ENCODE peak calls at places on chromosome 1, in ten cellular contexts. One of them, this sample, is unnamed.

GRCh38 chr1:32536764-32537163 is 2.5 kb upstream of the ZBTB8A start:
- DNase-seq in fibroblast of lung: no peak
- DNase-seq in endodermal cell: no peak
- DNase-seq in RWPE1: no peak
- DNase-seq in cardiac muscle cell: no peak
- DNase-seq in kidney: no peak
- DNase-seq in Calu3: no peak
- DNase-seq in brain microvascular endothelial cell: no peak
- DNase-seq in CD4-positive, alpha-beta T cell: no peak
- DNase-seq in GM13977: no peak
- DNase-seq in this sample: no peak

GRCh38 chr1:27161594-27161993 is 6.7 kb upstream of the SLC9A1 start:
- DNase-seq in fibroblast of lung: no peak
- DNase-seq in endodermal cell: no peak
- DNase-seq in RWPE1: no peak
- DNase-seq in cardiac muscle cell: no peak
- DNase-seq in kidney: no peak
- DNase-seq in Calu3: no peak
- DNase-seq in brain microvascular endothelial cell: no peak
- DNase-seq in CD4-positive, alpha-beta T cell: no peak
- DNase-seq in GM13977: peak
- DNase-seq in this sample: no peak

GRCh38 chr1:78113156-78113916 is 67.6 kb downstream of the GIPC2 start:
- DNase-seq in fibroblast of lung: no peak
- DNase-seq in endodermal cell: no peak
- DNase-seq in RWPE1: no peak
- DNase-seq in cardiac muscle cell: no peak
- DNase-seq in kidney: no peak
- DNase-seq in Calu3: no peak
- DNase-seq in brain microvascular endothelial cell: no peak
- DNase-seq in CD4-positive, alpha-beta T cell: no peak
- DNase-seq in GM13977: no peak
- DNase-seq in this sample: no peak

GRCh38 chr1:23897083-23897482 is 16.1 kb downstream of the CNR2 start:
- DNase-seq in fibroblast of lung: no peak
- DNase-seq in endodermal cell: no peak
- DNase-seq in RWPE1: no peak
- DNase-seq in cardiac muscle cell: no peak
- DNase-seq in kidney: no peak
- DNase-seq in Calu3: no peak
- DNase-seq in brain microvascular endothelial cell: no peak
- DNase-seq in CD4-positive, alpha-beta T cell: no peak
- DNase-seq in GM13977: peak
- DNase-seq in this sample: no peak

GRCh38 chr1:221429262-221429661 is 312.6 kb downstream of the DUSP10 start:
- DNase-seq in fibroblast of lung: peak
- DNase-seq in endodermal cell: no peak
- DNase-seq in RWPE1: peak
- DNase-seq in cardiac muscle cell: no peak
- DNase-seq in kidney: no peak
- DNase-seq in Calu3: no peak
- DNase-seq in brain microvascular endothelial cell: no peak
- DNase-seq in CD4-positive, alpha-beta T cell: no peak
- DNase-seq in GM13977: no peak
- DNase-seq in this sample: no peak

GRCh38 chr1:212218911-212219310 is 66.3 kb upstream of the PPP2R5A start:
- DNase-seq in fibroblast of lung: peak
- DNase-seq in endodermal cell: no peak
- DNase-seq in RWPE1: no peak
- DNase-seq in cardiac muscle cell: no peak
- DNase-seq in kidney: no peak
- DNase-seq in Calu3: no peak
- DNase-seq in brain microvascular endothelial cell: peak
- DNase-seq in CD4-positive, alpha-beta T cell: no peak
- DNase-seq in GM13977: peak
- DNase-seq in this sample: no peak

GRCh38 chr1:161989801-161990200 is 33.9 kb downstream of the OLFML2B start:
- DNase-seq in fibroblast of lung: no peak
- DNase-seq in endodermal cell: no peak
- DNase-seq in RWPE1: no peak
- DNase-seq in cardiac muscle cell: no peak
- DNase-seq in kidney: no peak
- DNase-seq in Calu3: no peak
- DNase-seq in brain microvascular endothelial cell: no peak
- DNase-seq in CD4-positive, alpha-beta T cell: no peak
- DNase-seq in GM13977: no peak
- DNase-seq in this sample: no peak

GRCh38 chr1:155174334-155175280 is 958 bp downstream of the TRIM46 start:
- DNase-seq in fibroblast of lung: peak
- DNase-seq in endodermal cell: peak
- DNase-seq in RWPE1: no peak
- DNase-seq in cardiac muscle cell: no peak
- DNase-seq in kidney: peak
- DNase-seq in Calu3: no peak
- DNase-seq in brain microvascular endothelial cell: no peak
- DNase-seq in CD4-positive, alpha-beta T cell: peak
- DNase-seq in GM13977: peak
- DNase-seq in this sample: no peak

GRCh38 chr1:48930011-48930410 is 153.3 kb upstream of the BEND5 start:
- DNase-seq in fibroblast of lung: no peak
- DNase-seq in endodermal cell: no peak
- DNase-seq in RWPE1: no peak
- DNase-seq in cardiac muscle cell: no peak
- DNase-seq in kidney: no peak
- DNase-seq in Calu3: no peak
- DNase-seq in brain microvascular endothelial cell: no peak
- DNase-seq in CD4-positive, alpha-beta T cell: no peak
- DNase-seq in GM13977: no peak
- DNase-seq in this sample: no peak

GRCh38 chr1:93419344-93419743 is 28.6 kb upstream of the FNBP1L start:
- DNase-seq in fibroblast of lung: no peak
- DNase-seq in endodermal cell: no peak
- DNase-seq in RWPE1: no peak
- DNase-seq in cardiac muscle cell: no peak
- DNase-seq in kidney: no peak
- DNase-seq in Calu3: no peak
- DNase-seq in brain microvascular endothelial cell: no peak
- DNase-seq in CD4-positive, alpha-beta T cell: no peak
- DNase-seq in GM13977: no peak
- DNase-seq in this sample: no peak

GRCh38 chr1:17307329-17307728 is 668 bp upstream of the PADI4 start:
- DNase-seq in fibroblast of lung: no peak
- DNase-seq in endodermal cell: no peak
- DNase-seq in RWPE1: no peak
- DNase-seq in cardiac muscle cell: no peak
- DNase-seq in kidney: no peak
- DNase-seq in Calu3: no peak
- DNase-seq in brain microvascular endothelial cell: no peak
- DNase-seq in CD4-positive, alpha-beta T cell: no peak
- DNase-seq in GM13977: no peak
- DNase-seq in this sample: no peak

GRCh38 chr1:29124366-29125236 is 898 bp upstream of the TMEM200B start:
- DNase-seq in fibroblast of lung: peak
- DNase-seq in endodermal cell: peak
- DNase-seq in RWPE1: peak
- DNase-seq in cardiac muscle cell: peak
- DNase-seq in kidney: peak
- DNase-seq in Calu3: peak
- DNase-seq in brain microvascular endothelial cell: peak
- DNase-seq in CD4-positive, alpha-beta T cell: peak
- DNase-seq in GM13977: peak
- DNase-seq in this sample: peak
- TF ChIP-seq CTCF in fibroblast of lung: peak
- TF ChIP-seq CTCF in endodermal cell: peak
- TF ChIP-seq CTCF in RWPE1: peak
- TF ChIP-seq CTCF in cardiac muscle cell: peak
- TF ChIP-seq CTCF in kidney: peak
- TF ChIP-seq CTCF in Calu3: peak
- TF ChIP-seq CTCF in brain microvascular endothelial cell: peak
- TF ChIP-seq CTCF in CD4-positive, alpha-beta T cell: no peak
- TF ChIP-seq CTCF in GM13977: no peak
- TF ChIP-seq CTCF in this sample: peak

DNA sequence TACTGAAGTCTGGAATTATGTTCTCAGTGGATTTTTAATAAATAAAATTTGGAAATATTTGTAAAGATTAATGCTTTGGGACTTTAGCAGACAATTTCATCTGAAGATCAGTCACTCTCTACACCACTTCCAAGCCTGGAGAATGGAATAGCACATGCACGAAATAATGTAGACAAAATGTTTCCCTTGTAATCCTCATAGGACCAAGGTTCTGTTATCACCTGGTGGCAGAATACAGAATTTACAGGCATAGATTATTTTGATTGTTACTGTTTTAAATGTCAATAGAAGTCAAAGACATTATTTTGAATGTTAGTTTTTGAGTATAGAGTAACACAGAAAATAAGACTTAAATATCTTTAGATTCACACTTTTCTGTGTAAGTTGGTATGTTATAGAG is 9.1 kb upstream of the ELAVL4 start:
- DNase-seq in fibroblast of lung: no peak
- DNase-seq in endodermal cell: no peak
- DNase-seq in RWPE1: no peak
- DNase-seq in cardiac muscle cell: no peak
- DNase-seq in kidney: no peak
- DNase-seq in Calu3: no peak
- DNase-seq in brain microvascular endothelial cell: no peak
- DNase-seq in CD4-positive, alpha-beta T cell: no peak
- DNase-seq in GM13977: no peak
- DNase-seq in this sample: no peak
- TF ChIP-seq CTCF in fibroblast of lung: no peak
- TF ChIP-seq CTCF in endodermal cell: peak
- TF ChIP-seq CTCF in RWPE1: no peak
- TF ChIP-seq CTCF in cardiac muscle cell: no peak
- TF ChIP-seq CTCF in kidney: no peak
- TF ChIP-seq CTCF in Calu3: no peak
- TF ChIP-seq CTCF in brain microvascular endothelial cell: no peak
- TF ChIP-seq CTCF in CD4-positive, alpha-beta T cell: no peak
- TF ChIP-seq CTCF in GM13977: no peak
- TF ChIP-seq CTCF in this sample: peak

GRCh38 chr1:14366361-14367018 is 232.0 kb upstream of the KAZN start:
- DNase-seq in fibroblast of lung: peak
- DNase-seq in endodermal cell: peak
- DNase-seq in RWPE1: no peak
- DNase-seq in cardiac muscle cell: peak
- DNase-seq in kidney: no peak
- DNase-seq in Calu3: no peak
- DNase-seq in brain microvascular endothelial cell: no peak
- DNase-seq in CD4-positive, alpha-beta T cell: no peak
- DNase-seq in GM13977: no peak
- DNase-seq in this sample: peak

GRCh38 chr1:14362331-14362730 is 236.2 kb upstream of the KAZN start:
- DNase-seq in fibroblast of lung: no peak
- DNase-seq in endodermal cell: no peak
- DNase-seq in RWPE1: no peak
- DNase-seq in cardiac muscle cell: no peak
- DNase-seq in kidney: no peak
- DNase-seq in Calu3: no peak
- DNase-seq in brain microvascular endothelial cell: no peak
- DNase-seq in CD4-positive, alpha-beta T cell: no peak
- DNase-seq in GM13977: no peak
- DNase-seq in this sample: no peak

GRCh38 chr1:14363191-14363590 is 235.3 kb upstream of the KAZN start:
- DNase-seq in fibroblast of lung: no peak
- DNase-seq in endodermal cell: no peak
- DNase-seq in RWPE1: no peak
- DNase-seq in cardiac muscle cell: no peak
- DNase-seq in kidney: no peak
- DNase-seq in Calu3: no peak
- DNase-seq in brain microvascular endothelial cell: no peak
- DNase-seq in CD4-positive, alpha-beta T cell: no peak
- DNase-seq in GM13977: no peak
- DNase-seq in this sample: no peak

GRCh38 chr1:14365226-14365994 is 233.1 kb upstream of the KAZN start:
- DNase-seq in fibroblast of lung: no peak
- DNase-seq in endodermal cell: no peak
- DNase-seq in RWPE1: no peak
- DNase-seq in cardiac muscle cell: no peak
- DNase-seq in kidney: no peak
- DNase-seq in Calu3: no peak
- DNase-seq in brain microvascular endothelial cell: no peak
- DNase-seq in CD4-positive, alpha-beta T cell: no peak
- DNase-seq in GM13977: no peak
- DNase-seq in this sample: no peak

GRCh38 chr1:14363707-14364413 is 234.6 kb upstream of the KAZN start:
- DNase-seq in fibroblast of lung: no peak
- DNase-seq in endodermal cell: no peak
- DNase-seq in RWPE1: no peak
- DNase-seq in cardiac muscle cell: no peak
- DNase-seq in kidney: no peak
- DNase-seq in Calu3: no peak
- DNase-seq in brain microvascular endothelial cell: no peak
- DNase-seq in CD4-positive, alpha-beta T cell: no peak
- DNase-seq in GM13977: no peak
- DNase-seq in this sample: no peak
- TF ChIP-seq CTCF in fibroblast of lung: no peak
- TF ChIP-seq CTCF in endodermal cell: peak
- TF ChIP-seq CTCF in RWPE1: no peak
- TF ChIP-seq CTCF in cardiac muscle cell: no peak
- TF ChIP-seq CTCF in kidney: no peak
- TF ChIP-seq CTCF in Calu3: no peak
- TF ChIP-seq CTCF in brain microvascular endothelial cell: no peak
- TF ChIP-seq CTCF in CD4-positive, alpha-beta T cell: no peak
- TF ChIP-seq CTCF in GM13977: no peak
- TF ChIP-seq CTCF in this sample: no peak

DNA sequence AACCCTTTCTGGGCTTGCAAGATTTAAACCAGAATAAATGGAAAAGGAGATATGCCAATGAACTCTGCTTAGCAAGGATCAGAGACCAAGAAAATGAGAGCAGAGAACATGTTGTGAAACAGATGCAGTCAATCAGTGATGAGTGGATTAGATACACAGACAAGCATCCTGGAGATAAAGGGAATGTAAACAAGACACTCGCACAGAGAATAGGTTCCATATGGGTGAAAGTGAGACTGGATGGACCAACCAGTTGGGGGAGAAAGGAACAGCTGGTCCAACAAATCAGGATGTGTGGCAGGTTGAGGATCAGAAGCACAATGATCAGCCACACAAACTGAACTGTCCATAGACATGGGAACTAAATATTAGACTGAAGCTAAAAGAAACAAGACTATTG is 338.2 kb downstream of the ASTN1 start:
- DNase-seq in fibroblast of lung: no peak
- DNase-seq in endodermal cell: no peak
- DNase-seq in RWPE1: no peak
- DNase-seq in cardiac muscle cell: no peak
- DNase-seq in kidney: no peak
- DNase-seq in Calu3: no peak
- DNase-seq in brain microvascular endothelial cell: no peak
- DNase-seq in CD4-positive, alpha-beta T cell: no peak
- DNase-seq in GM13977: no peak
- DNase-seq in this sample: no peak
- TF ChIP-seq CTCF in fibroblast of lung: no peak
- TF ChIP-seq CTCF in endodermal cell: no peak
- TF ChIP-seq CTCF in RWPE1: no peak
- TF ChIP-seq CTCF in cardiac muscle cell: no peak
- TF ChIP-seq CTCF in kidney: no peak
- TF ChIP-seq CTCF in Calu3: no peak
- TF ChIP-seq CTCF in brain microvascular endothelial cell: no peak
- TF ChIP-seq CTCF in CD4-positive, alpha-beta T cell: no peak
- TF ChIP-seq CTCF in GM13977: no peak
- TF ChIP-seq CTCF in this sample: no peak